ENCODE peak calls at places on chromosomes 16 and 17, in nine cellular contexts. N is AG04450, K is fibroblast of pulmonary artery, R is fibroblast of villous mesenchyme, S is left ventricle myocardium inferior, Q is IMR-90, C is PC-3, A is HFF-Myc, J is Panc1. L is an unnamed sample.

GRCh38 chr17:45702666-45703266 is 81.4 kb upstream of the CRHR1 start:
- DNase-seq in Q (peak), A (no peak), C (peak), K (peak), S (no peak), J (no peak), N (no peak), R (peak), L (no peak)

GRCh38 chr16:72913551-72913950 is 134.4 kb downstream of the ZFHX3 start:
- DNase-seq in N (no peak), J (no peak), Q (no peak), K (no peak), A (no peak), S (no peak), C (peak), R (peak), L (no peak)

GRCh38 chr17:4980644-4981216 is 6.7 kb downstream of the CAMTA2 start:
- DNase-seq in S (no peak), K (peak), C (peak), J (no peak), A (no peak), N (no peak), Q (peak), R (peak), L (no peak)

GRCh38 chr16:19180741-19181140 is 12.7 kb downstream of the SYT17 start:
- DNase-seq in R (no peak), K (no peak), S (no peak), C (no peak), N (no peak), J (no peak), A (no peak), Q (no peak), L (no peak)

GRCh38 chr17:13106171-13106570 is 88.3 kb upstream of the ELAC2 start:
- DNase-seq in R (no peak), Q (no peak), N (no peak), C (no peak), K (no peak), S (no peak), J (no peak), A (no peak), L (no peak)

GRCh38 chr17:3027786-3028532 is 35.4 kb downstream of the OR1D5 start:
- DNase-seq in N (no peak), J (no peak), K (no peak), R (no peak), S (no peak), Q (no peak), A (no peak), C (no peak), L (no peak)

GRCh38 chr17:46764709-46765401 is 53.6 kb downstream of the WNT3 start:
- DNase-seq in N (peak), Q (peak), C (peak), K (peak), S (peak), A (peak), R (peak), J (no peak), L (peak)

GRCh38 chr17:48526986-48527741 is 3.6 kb downstream of the HOXB1 start:
- DNase-seq in S (no peak), A (no peak), N (no peak), J (no peak), C (no peak), R (no peak), Q (no peak), K (no peak), L (no peak)

GRCh38 chr16:11618107-11618717 is 31.5 kb upstream of the LITAF start:
- DNase-seq in J (no peak), R (no peak), K (no peak), N (no peak), C (no peak), A (no peak), S (no peak), Q (no peak), L (no peak)

GRCh38 chr17:60888812-60889709 is 211.4 kb downstream of the BCAS3 start:
- DNase-seq in C (peak), S (no peak), J (no peak), R (no peak), Q (peak), K (no peak), A (no peak), N (no peak), L (no peak)

GRCh38 chr17:42072323-42073187 is 22.2 kb upstream of the C17orf113 start:
- DNase-seq in N (no peak), R (no peak), S (no peak), J (no peak), A (no peak), Q (no peak), K (no peak), C (no peak), L (no peak)

GRCh38 chr17:37490638-37491614 is 1.2 kb downstream of the DUSP14 start:
- DNase-seq in K (peak), R (peak), C (peak), J (no peak), N (no peak), A (peak), S (peak), Q (peak), L (no peak)

GRCh38 chr17:82246365-82247174 is 17.7 kb downstream of the SLC16A3 start:
- DNase-seq in R (peak), C (peak), A (no peak), K (peak), N (no peak), S (no peak), J (no peak), Q (peak), L (no peak)

GRCh38 chr17:18257268-18257681 is 1.3 kb downstream of the FLII start:
- DNase-seq in J (no peak), A (no peak), Q (no peak), K (no peak), S (no peak), N (no peak), R (no peak), C (peak), L (no peak)

GRCh38 chr16:50539053-50539615 is 9.1 kb upstream of the NKD1 start:
- DNase-seq in A (no peak), N (no peak), J (no peak), C (no peak), R (no peak), S (no peak), K (no peak), Q (no peak), L (no peak)

GRCh38 chr17:17236295-17237025 is 508 bp downstream of the FLCN start:
- DNase-seq in R (peak), N (no peak), K (peak), A (no peak), C (peak), J (no peak), Q (peak), S (no peak), L (no peak)

GRCh38 chr17:66790476-66791061 is 44.3 kb upstream of the CACNG5 start:
- DNase-seq in J (no peak), K (no peak), S (no peak), C (no peak), A (no peak), Q (no peak), R (peak), N (no peak), L (no peak)

GRCh38 chr16:78118469-78119025 is 19.1 kb downstream of the WWOX start:
- DNase-seq in A (no peak), K (no peak), R (no peak), Q (no peak), S (no peak), N (no peak), J (no peak), C (no peak), L (no peak)

GRCh38 chr16:78125112-78125844 is 25.8 kb downstream of the WWOX start:
- DNase-seq in C (no peak), R (no peak), Q (no peak), K (no peak), J (no peak), N (no peak), A (no peak), S (no peak), L (no peak)

GRCh38 chr16:78126662-78127061 is 27.2 kb downstream of the WWOX start:
- DNase-seq in Q (no peak), R (no peak), N (no peak), S (no peak), A (no peak), C (no peak), K (no peak), J (no peak), L (no peak)

GRCh38 chr16:78127130-78127529 is 27.7 kb downstream of the WWOX start:
- DNase-seq in R (peak), S (no peak), K (peak), Q (peak), C (no peak), N (no peak), J (no peak), A (no peak), L (peak)

DNA sequence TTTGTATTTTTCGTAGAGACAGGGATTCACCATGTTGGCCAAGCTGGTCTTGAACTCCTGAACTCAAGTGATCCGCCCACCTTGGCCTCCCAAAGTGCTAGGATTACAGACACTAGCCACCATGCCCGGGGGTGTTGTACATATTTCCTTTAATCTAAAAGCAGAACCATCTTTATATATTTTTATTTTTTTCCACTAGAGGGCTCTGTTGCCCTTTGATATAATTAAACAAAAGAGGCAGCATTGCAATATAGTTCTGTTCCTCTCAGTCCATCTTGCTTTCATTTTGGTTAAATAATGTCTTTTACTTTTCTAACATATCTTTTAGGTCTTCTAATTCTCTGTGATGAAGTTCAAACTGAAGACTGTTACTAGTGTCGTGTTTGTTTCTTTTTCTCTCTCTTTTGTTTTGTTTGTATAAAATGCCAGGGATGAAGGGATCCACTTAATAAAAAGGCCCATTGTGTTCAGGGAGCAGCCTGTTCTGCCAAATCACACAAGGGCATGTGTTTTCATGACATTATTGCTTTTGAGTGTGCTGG is 23.4 kb downstream of the WWOX start:
- DNase-seq in C (peak), K (peak), A (peak), Q (peak), S (no peak), R (peak), N (peak), J (peak), L (peak)
- TF ChIP-seq CTCF in C (peak), K (peak), A (peak), Q (peak), S (peak), R (peak), N (peak), J (peak), L (peak)

GRCh38 chr17:50115744-50116143 is 14.2 kb downstream of the SAMD14 start:
- DNase-seq in Q (no peak), R (no peak), A (no peak), S (no peak), K (no peak), N (no peak), C (no peak), J (no peak), L (no peak)

GRCh38 chr17:50118076-50118827 is 11.7 kb downstream of the SAMD14 start:
- DNase-seq in A (no peak), J (no peak), N (no peak), C (no peak), S (no peak), Q (no peak), R (no peak), K (no peak), L (no peak)

GRCh38 chr17:50114849-50115357 is 15.1 kb downstream of the SAMD14 start:
- DNase-seq in R (peak), J (no peak), N (no peak), C (peak), Q (peak), K (peak), A (no peak), S (no peak), L (no peak)

GRCh38 chr17:50118828-50119218 is 11.1 kb downstream of the SAMD14 start:
- DNase-seq in A (no peak), K (no peak), J (no peak), Q (no peak), S (no peak), C (no peak), R (no peak), N (no peak), L (no peak)

GRCh38 chr17:50117202-50118040 is 12.5 kb downstream of the SAMD14 start:
- DNase-seq in C (peak), R (peak), N (no peak), Q (peak), K (peak), J (no peak), A (no peak), S (no peak), L (no peak)
- H3K4me3 ChIP-seq in C (peak), R (no peak), N (no peak), Q (no peak), K (no peak), J (no peak), A (no peak), S (peak), L (no peak)

DNA sequence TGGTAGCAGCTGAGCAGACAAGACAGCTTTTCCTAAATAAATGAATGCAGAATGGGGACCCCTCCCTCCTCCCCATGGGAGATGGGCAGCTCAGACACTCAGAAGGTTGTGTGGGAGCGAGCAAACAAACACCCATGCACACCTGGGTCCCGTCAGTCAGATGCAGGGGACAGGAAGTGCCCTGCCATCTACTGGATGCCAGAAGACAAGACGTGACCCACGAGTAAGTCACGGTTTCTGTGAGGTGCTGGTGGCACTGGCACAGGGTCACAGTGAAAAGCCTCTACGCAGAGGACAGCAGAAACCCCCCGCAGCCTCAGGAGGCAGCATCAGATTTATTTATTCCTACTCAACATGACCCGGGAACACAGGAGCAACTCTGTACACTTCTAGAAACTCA is 8.4 kb downstream of the HBQ1 start:
- DNase-seq in S (no peak), R (no peak), A (no peak), K (no peak), Q (no peak), N (no peak), C (peak), J (no peak), L (no peak)
- TF ChIP-seq CTCF in S (no peak), R (no peak), A (no peak), K (no peak), Q (no peak), N (no peak), C (peak), J (no peak), L (no peak)

GRCh38 chr17:69046130-69046807 is 14.5 kb downstream of the ABCA9 start:
- DNase-seq in S (no peak), N (no peak), R (peak), Q (no peak), J (no peak), K (peak), C (no peak), A (no peak), L (no peak)
- H3K4me3 ChIP-seq in S (no peak), N (no peak), R (no peak), Q (no peak), J (no peak), K (no peak), C (no peak), A (no peak), L (no peak)

DNA sequence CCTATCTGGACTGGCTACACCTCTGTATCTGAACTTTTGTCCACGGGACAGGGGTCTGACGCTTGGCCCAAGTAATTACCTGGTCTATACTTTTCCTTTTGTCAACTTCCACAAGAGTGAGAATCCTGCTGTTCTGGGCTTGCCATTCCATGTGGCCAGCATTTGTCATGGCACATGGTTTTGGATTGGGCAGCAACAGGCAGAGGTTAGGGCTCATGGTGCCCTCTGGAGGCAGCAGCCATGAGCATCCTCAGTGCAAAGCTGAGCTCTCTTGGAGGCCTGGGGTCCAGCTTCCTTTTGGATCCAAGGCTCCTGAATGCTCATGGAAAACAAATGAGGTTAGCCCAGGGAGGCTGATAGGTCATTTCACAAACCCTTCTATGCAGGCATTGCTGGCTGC is 7.5 kb upstream of the EDC4 start:
- DNase-seq in C (peak), J (no peak), Q (peak), R (peak), A (no peak), S (no peak), N (no peak), K (peak), L (no peak)
- TF ChIP-seq CTCF in C (peak), J (no peak), Q (peak), R (peak), A (peak), S (peak), N (peak), K (peak), L (peak)

GRCh38 chr16:3963203-3963602 is 82.7 kb upstream of the CREBBP start:
- DNase-seq in A (no peak), R (no peak), J (no peak), N (no peak), S (no peak), Q (no peak), K (no peak), C (no peak), L (no peak)

GRCh38 chr16:3957344-3957980 is 76.9 kb upstream of the CREBBP start:
- DNase-seq in S (no peak), K (no peak), A (no peak), Q (no peak), J (no peak), N (no peak), R (no peak), C (no peak), L (no peak)

GRCh38 chr16:3959148-3959547 is 78.6 kb upstream of the CREBBP start:
- DNase-seq in R (peak), N (no peak), K (peak), J (no peak), C (peak), Q (peak), A (no peak), S (no peak), L (no peak)

GRCh38 chr16:3961449-3961849 is 80.9 kb upstream of the CREBBP start:
- DNase-seq in N (no peak), Q (peak), S (no peak), K (no peak), C (peak), R (peak), A (no peak), J (no peak), L (no peak)

GRCh38 chr16:3960049-3960809 is 79.7 kb upstream of the CREBBP start:
- DNase-seq in R (no peak), N (no peak), S (no peak), J (no peak), C (no peak), Q (no peak), A (no peak), K (peak), L (no peak)
- H3K4me3 ChIP-seq in R (peak), N (peak), S (peak), J (peak), C (peak), Q (peak), A (peak), K (peak), L (peak)

GRCh38 chr17:77908501-77908900 is 50.0 kb upstream of the TNRC6C start:
- DNase-seq in N (no peak), R (no peak), C (no peak), Q (no peak), K (no peak), S (no peak), J (no peak), A (no peak), L (no peak)

GRCh38 chr17:77905766-77906165 is 52.7 kb upstream of the TNRC6C start:
- DNase-seq in K (no peak), R (no peak), J (no peak), A (no peak), C (no peak), Q (no peak), S (no peak), N (no peak), L (no peak)

GRCh38 chr17:77905266-77905665 is 53.2 kb upstream of the TNRC6C start:
- DNase-seq in Q (no peak), K (no peak), J (no peak), N (no peak), C (no peak), A (no peak), R (no peak), S (no peak), L (no peak)

GRCh38 chr17:77907497-77908120 is 50.9 kb upstream of the TNRC6C start:
- DNase-seq in N (no peak), K (no peak), J (no peak), C (no peak), Q (no peak), R (no peak), A (no peak), S (no peak), L (no peak)

DNA sequence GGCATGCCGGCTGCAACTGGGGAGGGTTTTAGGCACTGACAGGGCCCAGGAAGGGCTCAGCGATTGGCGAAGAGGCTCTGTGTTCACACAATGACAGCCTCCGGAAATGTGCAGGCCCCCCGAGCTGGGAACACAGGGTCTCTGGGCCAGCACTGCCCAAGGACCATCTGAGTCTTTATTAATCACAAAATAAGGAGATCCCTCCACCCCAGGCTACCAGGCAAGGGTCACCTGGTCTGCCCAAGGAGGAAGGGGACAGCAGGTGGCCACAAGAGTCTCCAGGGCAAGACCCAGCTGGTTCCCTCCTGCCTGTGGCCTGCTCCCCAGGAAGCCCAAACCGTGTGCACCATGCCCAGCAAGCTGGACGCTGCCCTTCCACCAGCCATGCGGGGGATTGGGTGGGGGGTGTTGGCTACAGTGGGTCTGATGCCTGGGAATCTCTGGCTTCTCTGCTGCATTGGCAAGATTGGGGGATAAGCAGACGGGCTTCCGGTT is 52.1 kb upstream of the TNRC6C start:
- DNase-seq in J (no peak), N (no peak), S (no peak), R (no peak), A (no peak), C (no peak), Q (no peak), K (no peak), L (no peak)
- TF ChIP-seq CTCF in J (no peak), N (no peak), S (no peak), R (no peak), A (no peak), C (no peak), Q (no peak), K (no peak), L (no peak)

GRCh38 chr17:8680402-8680801 is 49.9 kb upstream of the MYH10 start:
- DNase-seq in N (no peak), K (no peak), J (no peak), A (no peak), Q (no peak), S (no peak), C (no peak), R (no peak), L (no peak)
- H3K4me3 ChIP-seq in N (no peak), K (no peak), J (no peak), A (no peak), Q (no peak), S (no peak), C (no peak), R (no peak), L (no peak)